ENCODE peak calls at places on chromosome 1, in seven cellular contexts. I, J, W, D, C, O and T are unnamed samples.

GRCh38 chr1:183806650-183807049 is 1.7 kb downstream of the RGL1 start:
- DNase-seq in I (no peak), J (no peak), W (no peak), D (no peak), C (no peak), O (no peak), T (no peak)

GRCh38 chr1:245863566-245864184 is 643.4 kb downstream of the SMYD3 start:
- DNase-seq in I (no peak), J (peak; percentile 88), W (no peak), D (no peak), C (no peak), O (no peak), T (no peak)

GRCh38 chr1:156816561-156817328 is at the start of gene SH2D2A:
- DNase-seq in I (peak; percentile 96), J (no peak), W (no peak), D (peak; percentile 92), C (peak; percentile 63), O (no peak), T (peak; percentile 92)

GRCh38 chr1:211386931-211387330 is 60.3 kb downstream of the TRAF5 start:
- DNase-seq in I (no peak), J (no peak), W (no peak), D (no peak), C (no peak), O (no peak), T (no peak)

GRCh38 chr1:226642421-226642820 is 93.9 kb downstream of the STUM start:
- DNase-seq in I (no peak), J (no peak), W (no peak), D (no peak), C (no peak), O (no peak), T (no peak)

GRCh38 chr1:32413507-32414185 is 19.4 kb upstream of the BSDC1 start:
- DNase-seq in I (peak; percentile 84), J (no peak), W (peak; percentile 57), D (peak; percentile 65), C (peak; percentile 46), O (peak; percentile 65), T (peak; percentile 58)

GRCh38 chr1:37096523-37096922 is 62.2 kb upstream of the GRIK3 start:
- DNase-seq in I (no peak), J (no peak), W (peak; percentile 7), D (no peak), C (no peak), O (no peak), T (no peak)

GRCh38 chr1:156591432-156592157 is at the start of gene NAXE:
- DNase-seq in I (peak; percentile 81), J (peak; percentile 8), W (peak; percentile 59), D (peak; percentile 85), C (peak; percentile 35), O (peak; percentile 70), T (peak; percentile 63)

GRCh38 chr1:70820995-70821394 is 226.6 kb downstream of the PTGER3 start:
- DNase-seq in I (no peak), J (no peak), W (no peak), D (no peak), C (no peak), O (no peak), T (no peak)

GRCh38 chr1:103790172-103790571 is 40.5 kb downstream of the AMY1C start:
- DNase-seq in I (no peak), J (no peak), W (no peak), D (no peak), C (no peak), O (no peak), T (no peak)

GRCh38 chr1:204431310-204432184 is 19.9 kb upstream of the PPP1R15B start:
- DNase-seq in I (peak; percentile 86), J (peak; percentile 72), W (peak; percentile 84), D (peak; percentile 85), C (peak; percentile 36), O (peak; percentile 61), T (peak; percentile 45)

GRCh38 chr1:181951213-181951612 is 110.3 kb downstream of the ZNF648 start:
- DNase-seq in I (no peak), J (no peak), W (no peak), D (no peak), C (no peak), O (no peak), T (no peak)

GRCh38 chr1:15417365-15417934 is 7.8 kb downstream of the EFHD2 start:
- DNase-seq in I (peak; percentile 79), J (peak; percentile 69), W (no peak), D (peak; percentile 66), C (peak; percentile 57), O (peak; percentile 68), T (peak; percentile 15)

GRCh38 chr1:66350001-66350547 is 183.9 kb upstream of the SGIP1 start:
- DNase-seq in I (peak; percentile 70), J (peak; percentile 39), W (no peak), D (no peak), C (peak; percentile 82), O (peak; percentile 39), T (no peak)

GRCh38 chr1:98991127-98992003 is 13.3 kb downstream of the PLPPR5 start:
- DNase-seq in I (no peak), J (peak; percentile 93), W (no peak), D (no peak), C (no peak), O (peak; percentile 92), T (no peak)

GRCh38 chr1:165036403-165036802 is 320.1 kb downstream of the LMX1A start:
- DNase-seq in I (no peak), J (no peak), W (no peak), D (no peak), C (no peak), O (no peak), T (no peak)

GRCh38 chr1:7525664-7526063 is 245.4 kb upstream of the VAMP3 start:
- DNase-seq in I (no peak), J (no peak), W (no peak), D (no peak), C (no peak), O (no peak), T (no peak)

GRCh38 chr1:157119448-157119847 is 18.7 kb downstream of the ETV3 start:
- DNase-seq in I (no peak), J (no peak), W (no peak), D (no peak), C (no peak), O (no peak), T (no peak)

GRCh38 chr1:18639335-18640055 is 8.8 kb downstream of the PAX7 start:
- DNase-seq in I (no peak), J (no peak), W (no peak), D (no peak), C (no peak), O (no peak), T (no peak)

GRCh38 chr1:119080586-119080985 is 59.9 kb downstream of the WARS2 start:
- DNase-seq in I (no peak), J (peak; percentile 94), W (no peak), D (no peak), C (no peak), O (peak; percentile 54), T (no peak)

GRCh38 chr1:24409535-24409934 is 4.0 kb downstream of the STPG1 start:
- DNase-seq in I (no peak), J (peak; percentile 23), W (no peak), D (no peak), C (no peak), O (peak; percentile 92), T (no peak)

GRCh38 chr1:69290266-69290665 is 277.5 kb upstream of the LRRC7 start:
- DNase-seq in I (no peak), J (no peak), W (no peak), D (no peak), C (no peak), O (no peak), T (no peak)

GRCh38 chr1:33094971-33095604 is 14.1 kb downstream of the AZIN2 start:
- DNase-seq in I (no peak), J (peak; percentile 52), W (peak; percentile 85), D (no peak), C (no peak), O (peak; percentile 61), T (no peak)

GRCh38 chr1:201261771-201262547 is 21.3 kb upstream of the PKP1 start:
- DNase-seq in I (peak; percentile 40), J (no peak), W (no peak), D (no peak), C (no peak), O (no peak), T (no peak)

GRCh38 chr1:66302810-66303209 is 231.1 kb upstream of the SGIP1 start:
- DNase-seq in I (no peak), J (peak; percentile 18), W (no peak), D (no peak), C (peak; percentile 25), O (no peak), T (no peak)

GRCh38 chr1:9388628-9389184 is 96.0 kb downstream of the SPSB1 start:
- DNase-seq in I (no peak), J (no peak), W (no peak), D (no peak), C (peak; percentile 29), O (peak; percentile 56), T (no peak)

GRCh38 chr1:10857689-10858088 is 61.2 kb upstream of the CASZ1 start:
- DNase-seq in I (no peak), J (no peak), W (no peak), D (no peak), C (no peak), O (no peak), T (no peak)